ENCODE peak calls at places on chromosomes 6 and 20, in nine cellular contexts. N is caudate nucleus; B is activated T-helper 1 cell treated with anti-CD3 and anti-CD28 coated beads, Interleukin-2, amount 50 U/mL, for 16 hours; Q is kidney; I is prostate gland; O is mucosa of descending colon; D is activated CD4-positive, alpha-beta T cell treated with anti-CD3 and anti-CD28 coated beads, Interleukin-2, amount 50 U/mL, for 1 hour; G is H7; E is activated CD8-positive, alpha-beta memory T cell treated with anti-CD3 and anti-CD28 coated beads, Interleukin-2, amount 10 ng/mL, durations not matched to agents 7 days and 5 days. T is an unnamed sample.

GRCh38 chr6:80333342-80333741 is 226.9 kb downstream of the BCKDHB start:
- DNase-seq in N (no peak), B (no peak), Q (no peak), I (no peak), O (no peak), D (no peak), G (no peak), E (no peak), T (peak)

GRCh38 chr6:75348882-75349261 is 64.3 kb upstream of the TMEM30A start:
- DNase-seq in N (no peak), B (no peak), Q (no peak), I (no peak), O (no peak), D (no peak), G (no peak), E (no peak), T (no peak)

GRCh38 chr6:73006161-73006560 is 219.1 kb downstream of the KHDC1L start:
- DNase-seq in N (no peak), B (no peak), Q (no peak), I (no peak), O (no peak), D (no peak), G (no peak), E (no peak), T (no peak)

GRCh38 chr20:62924567-62925419 is 1.5 kb downstream of the DIDO1 start:
- DNase-seq in N (no peak), B (no peak), Q (no peak), I (peak), O (peak), D (peak), G (no peak), E (peak), T (no peak)

GRCh38 chr6:137415127-137415833 is 78.9 kb downstream of the OLIG3 start:
- DNase-seq in N (peak), B (peak), Q (no peak), I (peak), O (peak), D (peak), G (peak), E (peak), T (peak)

GRCh38 chr6:37724530-37725220 is 27.0 kb upstream of the MDGA1 start:
- DNase-seq in N (no peak), B (no peak), Q (no peak), I (no peak), O (no peak), D (no peak), G (no peak), E (no peak), T (peak)

GRCh38 chr20:60964911-60965310 is 287.1 kb upstream of the CDH4 start:
- DNase-seq in N (no peak), B (no peak), Q (no peak), I (no peak), O (no peak), D (no peak), G (no peak), E (no peak), T (no peak)

GRCh38 chr20:61560361-61560853 is 308.3 kb downstream of the CDH4 start:
- DNase-seq in N (no peak), B (no peak), Q (peak), I (no peak), O (peak), D (no peak), G (peak), E (no peak), T (no peak)

GRCh38 chr6:107811591-107812218 is 12.4 kb downstream of the SCML4 start:
- DNase-seq in N (no peak), B (no peak), Q (no peak), I (no peak), O (no peak), D (no peak), G (no peak), E (peak), T (no peak)